ENCODE peak calls at places on chromosomes 1 and 21, in six cellular contexts. I is AG08396; X is activated CD4-positive, alpha-beta T cell treated with anti-CD3 and anti-CD28 coated beads for 24 hours; W is RWPE1; F is CD4-positive, alpha-beta T cell; Z is HCEC 1CT. B is an unnamed sample.

GRCh38 chr1:185570962-185571361 is 163.2 kb upstream of the HMCN1 start:
- DNase-seq in I (no peak), X (no peak), W (no peak), F (no peak), Z (no peak), B (peak)

GRCh38 chr1:21869620-21870121 is 57.6 kb downstream of the LDLRAD2 start:
- DNase-seq in I (peak), X (no peak), W (peak), F (no peak), Z (peak), B (peak)

GRCh38 chr21:25936776-25937175 is 202.0 kb downstream of the GABPA start:
- DNase-seq in I (no peak), X (no peak), W (no peak), F (no peak), Z (peak), B (no peak)

GRCh38 chr1:181208076-181208475 is 119.6 kb downstream of the IER5 start:
- DNase-seq in I (no peak), X (no peak), W (no peak), F (no peak), Z (no peak), B (no peak)

GRCh38 chr1:162956922-162957321 is 95.9 kb upstream of the CCDC190 start:
- DNase-seq in I (peak), X (no peak), W (no peak), F (no peak), Z (peak), B (no peak)

GRCh38 chr1:22754106-22754768 is 43.6 kb downstream of the EPHB2 start:
- DNase-seq in I (no peak), X (no peak), W (no peak), F (no peak), Z (no peak), B (no peak)

GRCh38 chr1:45880930-45881329 is 77.5 kb downstream of the MAST2 start:
- DNase-seq in I (no peak), X (no peak), W (no peak), F (no peak), Z (peak), B (no peak)

GRCh38 chr1:111736548-111737215 is 2.5 kb downstream of the INKA2 start:
- DNase-seq in I (no peak), X (no peak), W (no peak), F (no peak), Z (no peak), B (no peak)

GRCh38 chr1:53316742-53317650 is 10.9 kb downstream of the LRP8 start:
- DNase-seq in I (no peak), X (no peak), W (no peak), F (no peak), Z (no peak), B (no peak)

GRCh38 chr1:233843523-233844204 is 60.8 kb upstream of the SLC35F3 start:
- DNase-seq in I (no peak), X (no peak), W (peak), F (no peak), Z (no peak), B (no peak)

GRCh38 chr1:160193832-160194736 is 3.7 kb downstream of the CASQ1 start:
- DNase-seq in I (no peak), X (no peak), W (no peak), F (no peak), Z (no peak), B (no peak)

GRCh38 chr1:181919729-181919991 is 141.9 kb downstream of the ZNF648 start:
- DNase-seq in I (no peak), X (no peak), W (no peak), F (no peak), Z (no peak), B (no peak)

GRCh38 chr1:53895421-53895820 is 1.4 kb downstream of the DIO1 start:
- DNase-seq in I (no peak), X (no peak), W (no peak), F (no peak), Z (no peak), B (no peak)

GRCh38 chr21:46557919-46558392 is 46.9 kb downstream of the S100B start:
- DNase-seq in I (no peak), X (no peak), W (no peak), F (no peak), Z (no peak), B (no peak)

GRCh38 chr21:31875424-31876097 is 2.7 kb downstream of the HUNK start:
- DNase-seq in I (no peak), X (no peak), W (no peak), F (no peak), Z (no peak), B (no peak)

GRCh38 chr1:7587108-7587507 is 184.0 kb upstream of the VAMP3 start:
- DNase-seq in I (no peak), X (no peak), W (no peak), F (no peak), Z (no peak), B (no peak)

GRCh38 chr1:119587328-119587727 is 60.7 kb downstream of the ZNF697 start:
- DNase-seq in I (peak), X (no peak), W (no peak), F (no peak), Z (no peak), B (no peak)

GRCh38 chr1:231159963-231160761 is 1.7 kb upstream of the TRIM67 start:
- DNase-seq in I (no peak), X (no peak), W (no peak), F (no peak), Z (no peak), B (no peak)

GRCh38 chr1:155219592-155220031 is 11.1 kb downstream of the MTX1 start:
- DNase-seq in I (peak), X (no peak), W (no peak), F (no peak), Z (no peak), B (no peak)

GRCh38 chr21:36694041-36694515 is 4.8 kb upstream of the SIM2 start:
- DNase-seq in I (peak), X (no peak), W (no peak), F (no peak), Z (no peak), B (no peak)

GRCh38 chr1:6807782-6808181 is 22.5 kb downstream of the CAMTA1 start:
- DNase-seq in I (no peak), X (no peak), W (no peak), F (no peak), Z (no peak), B (no peak)

GRCh38 chr1:15799928-15800835 is 7.3 kb downstream of the UQCRHL start:
- DNase-seq in I (no peak), X (no peak), W (peak), F (no peak), Z (peak), B (peak)

GRCh38 chr1:152110860-152111514 is 4.3 kb downstream of the TCHH start:
- DNase-seq in I (peak), X (no peak), W (peak), F (no peak), Z (peak), B (peak)

GRCh38 chr1:100414693-100415092 is 62.4 kb downstream of the CDC14A start:
- DNase-seq in I (no peak), X (no peak), W (no peak), F (no peak), Z (no peak), B (peak)

GRCh38 chr1:145927916-145928647 is 798 bp upstream of the RBM8A start:
- DNase-seq in I (no peak), X (no peak), W (no peak), F (no peak), Z (no peak), B (no peak)

GRCh38 chr1:181173761-181174371 is 85.4 kb downstream of the IER5 start:
- DNase-seq in I (no peak), X (no peak), W (no peak), F (no peak), Z (no peak), B (no peak)

GRCh38 chr21:15324542-15324941 is 259.7 kb upstream of the NRIP1 start:
- DNase-seq in I (no peak), X (no peak), W (no peak), F (no peak), Z (no peak), B (no peak)

GRCh38 chr1:53548031-53548491 is 88.9 kb downstream of the DMRTB1 start:
- DNase-seq in I (no peak), X (no peak), W (no peak), F (no peak), Z (no peak), B (no peak)

GRCh38 chr1:222334026-222334680 is 213.8 kb downstream of the HHIPL2 start:
- DNase-seq in I (peak), X (no peak), W (no peak), F (no peak), Z (peak), B (peak)

GRCh38 chr1:13764533-13764932 is 64.5 kb downstream of the PRDM2 start:
- DNase-seq in I (no peak), X (no peak), W (no peak), F (no peak), Z (no peak), B (no peak)

GRCh38 chr1:17826165-17826488 is 71.0 kb downstream of the ACTL8 start:
- DNase-seq in I (peak), X (no peak), W (peak), F (no peak), Z (peak), B (no peak)

GRCh38 chr1:215475719-215476525 is 91.2 kb upstream of the KCTD3 start:
- DNase-seq in I (peak), X (no peak), W (peak), F (no peak), Z (peak), B (peak)

GRCh38 chr1:231938651-231939050 is 312.1 kb downstream of the DISC1 start:
- DNase-seq in I (no peak), X (no peak), W (no peak), F (no peak), Z (no peak), B (no peak)

GRCh38 chr1:27602510-27603319 is 1.2 kb downstream of the AHDC1 start:
- DNase-seq in I (peak), X (no peak), W (peak), F (peak), Z (no peak), B (no peak)

GRCh38 chr1:27488523-27489138 is 1.3 kb downstream of the WASF2 start:
- DNase-seq in I (no peak), X (no peak), W (no peak), F (no peak), Z (peak), B (peak)

GRCh38 chr1:16204634-16205332 is 7.7 kb downstream of the ARHGEF19 start:
- DNase-seq in I (no peak), X (no peak), W (no peak), F (no peak), Z (no peak), B (no peak)